ENCODE peak calls at places on chromosomes 12 and 14, in eight cellular contexts. X is upper lobe of right lung, V is sigmoid colon, T is A549, Y is MM.1S, B is dorsolateral prefrontal cortex, J is pancreas, Z is osteoblast. G is an unnamed sample.

GRCh38 chr12:77924703-77925102 is 94.0 kb downstream of the NAV3 start:
- DNase-seq in B (no peak), Y (no peak), V (no peak), X (no peak), Z (no peak), J (no peak), T (no peak), G (no peak)

GRCh38 chr14:37247777-37248461 is 50.2 kb downstream of the MIPOL1 start:
- DNase-seq in Y (no peak), V (no peak), X (no peak), J (no peak), Z (no peak), T (no peak), B (no peak), G (no peak)

GRCh38 chr14:22561661-22562579 is 27.1 kb downstream of the DAD1 start:
- DNase-seq in Y (no peak), X (no peak), J (no peak), Z (no peak), V (no peak), B (no peak), T (no peak), G (no peak)

GRCh38 chr12:107271523-107271922 is 178.2 kb upstream of the CRY1 start:
- DNase-seq in X (no peak), T (no peak), B (no peak), J (no peak), Y (no peak), Z (no peak), V (no peak), G (no peak)

GRCh38 chr12:38906482-38907170 is 1.2 kb upstream of the CPNE8 start:
- DNase-seq in Y (peak; percentile 80), V (peak; percentile 93), B (peak; percentile 79), Z (peak; percentile 90), J (peak; percentile 93), X (peak; percentile 94), T (peak; percentile 88), G (peak; percentile 93)

GRCh38 chr14:81677736-81678135 is 144.1 kb upstream of the SEL1L start:
- DNase-seq in Z (no peak), B (no peak), V (no peak), T (no peak), Y (no peak), J (no peak), X (no peak), G (no peak)

GRCh38 chr14:73467377-73467776 is 9.0 kb upstream of the NUMB start:
- DNase-seq in J (no peak), X (peak; percentile 73), B (no peak), Y (no peak), Z (no peak), V (no peak), T (no peak), G (no peak)

GRCh38 chr14:77141592-77142288 is at the start of gene ZDHHC22:
- DNase-seq in V (no peak), Y (no peak), Z (peak; percentile 92), B (peak; percentile 68), T (peak; percentile 22), X (no peak), J (no peak), G (no peak)

GRCh38 chr14:101072945-101073597 is 169.5 kb upstream of the RTL1 start:
- DNase-seq in V (peak; percentile 72), X (peak; percentile 66), Y (peak; percentile 12), Z (peak; percentile 100), B (peak; percentile 80), J (peak; percentile 59), T (peak; percentile 97), G (peak; percentile 72)

GRCh38 chr12:12036901-12037300 is 33.8 kb upstream of the BCL2L14 start:
- DNase-seq in J (no peak), T (no peak), B (no peak), Z (no peak), V (no peak), X (no peak), Y (no peak), G (no peak)

GRCh38 chr14:68927956-68928675 is 51.0 kb downstream of the ACTN1 start:
- DNase-seq in X (no peak), Z (no peak), J (no peak), T (no peak), Y (no peak), B (no peak), V (no peak), G (no peak)

GRCh38 chr12:2624543-2625266 is 170.1 kb upstream of the FKBP4 start:
- DNase-seq in B (peak; percentile 58), J (no peak), V (no peak), Z (no peak), T (peak; percentile 55), X (no peak), Y (no peak), G (no peak)
- TF ChIP-seq CTCF in B (peak; percentile 30), J (no peak), V (no peak), Z (peak; percentile 60), T (no peak), X (no peak), Y (peak; percentile 18), G (no peak)

GRCh38 chr12:123109319-123109772 is 41.5 kb downstream of the PITPNM2 start:
- DNase-seq in X (no peak), B (peak; percentile 46), Z (peak; percentile 67), T (no peak), Y (no peak), V (no peak), J (no peak), G (no peak)
- H3K27ac ChIP-seq in X (peak overlapping the region; percentile 75), B (peak overlapping the region; percentile 82), Z (no peak overlapping the region), T (peak overlapping the region; percentile 31), Y (no peak overlapping the region), V (peak overlapping the region; percentile 30), J (no peak overlapping the region), G (no peak overlapping the region)

DNA sequence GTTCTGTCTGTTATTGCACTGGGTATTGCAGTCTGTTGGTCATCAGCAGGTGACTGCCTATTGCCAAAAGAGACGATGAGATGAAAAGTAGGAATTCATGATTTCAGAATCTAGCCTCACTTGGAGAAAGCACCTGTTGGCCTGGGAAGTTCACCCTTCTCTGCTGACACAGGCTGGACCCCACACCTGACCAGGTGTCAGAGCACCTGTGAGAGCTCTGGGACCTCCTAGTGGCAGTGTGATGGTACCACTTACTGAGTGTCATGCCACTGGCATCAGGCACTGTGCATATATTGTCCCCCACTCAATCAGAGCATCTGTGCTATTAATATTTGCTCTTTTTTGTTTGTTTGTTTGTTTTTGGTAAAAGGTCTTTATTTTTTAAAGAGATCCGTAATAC is 68.0 kb downstream of the RASSF3 start:
- DNase-seq in Y (peak; percentile 48), B (no peak), J (no peak), Z (no peak), T (no peak), V (no peak), X (no peak), G (no peak)
- TF ChIP-seq CTCF in Y (peak; percentile 51), B (no peak), J (peak; percentile 14), Z (no peak), T (no peak), V (no peak), X (no peak), G (no peak)

DNA sequence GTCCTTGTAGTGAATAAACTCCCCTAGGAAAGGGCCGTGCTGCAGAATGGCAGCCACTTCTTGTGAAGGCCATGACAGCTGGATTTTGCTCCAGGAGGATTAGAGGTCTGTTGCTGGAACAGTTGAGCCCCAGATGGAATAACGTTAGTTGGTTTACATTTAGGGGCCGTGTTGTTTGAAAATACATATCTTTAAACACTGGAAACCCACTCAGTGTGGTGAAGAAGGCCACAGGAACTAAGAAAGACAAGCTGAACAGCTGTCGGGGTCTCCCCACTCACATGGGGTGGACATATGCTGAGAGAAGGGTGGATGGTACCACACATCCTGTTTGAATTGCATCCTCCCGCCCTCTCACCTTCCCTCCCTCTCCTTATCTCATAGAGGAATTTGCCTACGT is 277.0 kb downstream of the CACNA1C start:
- DNase-seq in B (no peak), Y (no peak), Z (no peak), X (no peak), T (no peak), J (no peak), V (peak; percentile 55), G (no peak)
- H3K27ac ChIP-seq in B (no peak overlapping the region), Y (no peak overlapping the region), Z (no peak overlapping the region), X (no peak overlapping the region), T (no peak overlapping the region), J (no peak overlapping the region), V (peak overlapping the region; percentile 94), G (peak overlapping the region; percentile 40)

GRCh38 chr14:30754778-30755177 is 119.6 kb upstream of the COCH start:
- DNase-seq in Z (no peak), X (no peak), V (no peak), Y (no peak), T (no peak), J (no peak), B (no peak), G (no peak)

GRCh38 chr14:30753452-30753851 is 120.9 kb upstream of the COCH start:
- DNase-seq in V (no peak), Z (no peak), J (no peak), Y (no peak), T (no peak), B (no peak), X (no peak), G (no peak)

GRCh38 chr14:30756594-30756993 is 117.8 kb upstream of the COCH start:
- DNase-seq in V (no peak), X (no peak), Z (no peak), B (no peak), Y (no peak), T (no peak), J (no peak), G (no peak)

GRCh38 chr14:30748343-30748742 is 126.0 kb upstream of the COCH start:
- DNase-seq in Z (no peak), B (no peak), J (no peak), V (no peak), Y (no peak), T (no peak), X (no peak), G (no peak)

GRCh38 chr14:30751646-30752416 is 122.5 kb upstream of the COCH start:
- DNase-seq in X (no peak), J (no peak), T (peak; percentile 13), V (no peak), B (no peak), Z (no peak), Y (no peak), G (no peak)
- TF ChIP-seq CTCF in X (no peak), J (no peak), T (no peak), V (no peak), B (no peak), Z (no peak), Y (no peak), G (no peak)